ENCODE peak calls at places on chromosomes 7 and 10, in six cellular contexts. One of them, this sample, is unnamed.

GRCh38 chr7:7641129-7641663 is 644 bp downstream of the UMAD1 start:
- DNase-seq in uterus: peak; percentile 18
- DNase-seq in tibial artery: no peak
- DNase-seq in NT2/D1: peak; percentile 38
- DNase-seq in A549: peak; percentile 24
- DNase-seq in K562: peak; percentile 14
- DNase-seq in this sample: no peak

GRCh38 chr10:4736608-4737007 is 89.4 kb upstream of the AKR1E2 start:
- DNase-seq in A549: no peak
- DNase-seq in uterus: no peak
- DNase-seq in NT2/D1: no peak
- DNase-seq in tibial artery: no peak
- DNase-seq in K562: no peak
- DNase-seq in this sample: no peak

GRCh38 chr10:43039629-43040481 is 37.0 kb upstream of the RET start:
- DNase-seq in A549: no peak
- DNase-seq in NT2/D1: no peak
- DNase-seq in uterus: peak; percentile 4
- DNase-seq in tibial artery: no peak
- DNase-seq in K562: no peak
- DNase-seq in this sample: no peak

GRCh38 chr10:79923145-79923544 is 25.8 kb downstream of the SFTPD start:
- DNase-seq in uterus: no peak
- DNase-seq in NT2/D1: no peak
- DNase-seq in K562: no peak
- DNase-seq in tibial artery: no peak
- DNase-seq in A549: no peak
- DNase-seq in this sample: no peak

GRCh38 chr10:58734116-58734515 is 221.4 kb downstream of the BICC1 start:
- DNase-seq in uterus: no peak
- DNase-seq in A549: no peak
- DNase-seq in K562: no peak
- DNase-seq in NT2/D1: no peak
- DNase-seq in tibial artery: no peak
- DNase-seq in this sample: no peak

GRCh38 chr7:141663081-141663510 is 38.9 kb downstream of the DENND11 start:
- DNase-seq in K562: no peak
- DNase-seq in tibial artery: no peak
- DNase-seq in NT2/D1: no peak
- DNase-seq in A549: peak; percentile 29
- DNase-seq in uterus: no peak
- DNase-seq in this sample: no peak

GRCh38 chr10:75191821-75192568 is 18.6 kb upstream of the VDAC2 start:
- DNase-seq in uterus: peak; percentile 70
- DNase-seq in K562: peak; percentile 84
- DNase-seq in NT2/D1: no peak
- DNase-seq in tibial artery: peak; percentile 65
- DNase-seq in A549: peak; percentile 84
- DNase-seq in this sample: no peak

GRCh38 chr10:70592746-70593512 is 9.6 kb downstream of the PRF1 start:
- DNase-seq in NT2/D1: no peak
- DNase-seq in tibial artery: no peak
- DNase-seq in K562: no peak
- DNase-seq in uterus: no peak
- DNase-seq in A549: no peak
- DNase-seq in this sample: no peak

GRCh38 chr10:33201056-33201780 is 133.2 kb downstream of the NRP1 start:
- DNase-seq in NT2/D1: no peak
- DNase-seq in tibial artery: no peak
- DNase-seq in K562: no peak
- DNase-seq in uterus: no peak
- DNase-seq in A549: no peak
- DNase-seq in this sample: no peak

GRCh38 chr7:156172638-156173037 is 360.4 kb upstream of the SHH start:
- DNase-seq in tibial artery: no peak
- DNase-seq in NT2/D1: no peak
- DNase-seq in K562: no peak
- DNase-seq in A549: no peak
- DNase-seq in uterus: no peak
- DNase-seq in this sample: no peak

GRCh38 chr10:50395279-50395678 is 144.0 kb upstream of the ASAH2 start:
- DNase-seq in K562: no peak
- DNase-seq in A549: no peak
- DNase-seq in uterus: no peak
- DNase-seq in tibial artery: peak; percentile 54
- DNase-seq in NT2/D1: no peak
- DNase-seq in this sample: no peak
- H3K4me1 ChIP-seq in K562: peaks cover 14% of the 10 kb centered on the region
- H3K4me1 ChIP-seq in A549: peaks cover 72% of the 10 kb centered on the region
- H3K4me1 ChIP-seq in uterus: no peaks in the 10 kb centered on the region
- H3K4me1 ChIP-seq in tibial artery: peaks cover 7% of the 10 kb centered on the region
- H3K4me1 ChIP-seq in NT2/D1: no peaks in the 10 kb centered on the region
- H3K4me1 ChIP-seq in this sample: no peaks in the 10 kb centered on the region

DNA sequence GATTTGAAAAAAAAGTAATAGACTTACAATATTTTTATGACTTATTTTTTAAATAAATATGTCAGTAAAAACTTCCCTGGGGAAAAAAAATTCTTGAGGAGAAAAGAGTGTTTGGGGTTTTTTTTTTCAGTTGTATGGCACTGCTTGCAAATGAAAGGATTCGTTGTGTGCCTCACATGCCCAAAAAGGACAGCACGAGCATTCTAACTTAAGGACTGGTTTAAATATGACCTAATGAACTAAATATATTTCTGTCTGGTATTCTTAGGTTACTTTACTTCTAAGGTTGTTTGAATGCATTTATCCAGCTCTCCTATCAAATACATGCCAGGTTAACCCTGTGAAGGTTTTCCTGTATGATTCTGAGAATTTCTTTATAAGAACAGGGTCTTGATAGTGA is 989 bp upstream of the CD36 start:
- DNase-seq in A549: no peak
- DNase-seq in tibial artery: no peak
- DNase-seq in uterus: no peak
- DNase-seq in K562: no peak
- DNase-seq in NT2/D1: no peak
- DNase-seq in this sample: no peak
- H3K4me1 ChIP-seq in A549: peaks cover 15% of the 10 kb centered on the region
- H3K4me1 ChIP-seq in tibial artery: no peaks in the 10 kb centered on the region
- H3K4me1 ChIP-seq in uterus: no peaks in the 10 kb centered on the region
- H3K4me1 ChIP-seq in K562: no peaks in the 10 kb centered on the region
- H3K4me1 ChIP-seq in NT2/D1: no peaks in the 10 kb centered on the region
- H3K4me1 ChIP-seq in this sample: no peaks in the 10 kb centered on the region

GRCh38 chr10:72011976-72012512 is 47.8 kb downstream of the CHST3 start:
- DNase-seq in tibial artery: no peak
- DNase-seq in NT2/D1: no peak
- DNase-seq in K562: no peak
- DNase-seq in uterus: no peak
- DNase-seq in A549: no peak
- DNase-seq in this sample: no peak
- H3K4me1 ChIP-seq in tibial artery: peaks cover 29% of the 10 kb centered on the region
- H3K4me1 ChIP-seq in NT2/D1: peaks cover 9% of the 10 kb centered on the region
- H3K4me1 ChIP-seq in K562: peaks cover 15% of the 10 kb centered on the region
- H3K4me1 ChIP-seq in uterus: peaks cover 29% of the 10 kb centered on the region
- H3K4me1 ChIP-seq in A549: peaks cover 9% of the 10 kb centered on the region
- H3K4me1 ChIP-seq in this sample: no peaks in the 10 kb centered on the region

DNA sequence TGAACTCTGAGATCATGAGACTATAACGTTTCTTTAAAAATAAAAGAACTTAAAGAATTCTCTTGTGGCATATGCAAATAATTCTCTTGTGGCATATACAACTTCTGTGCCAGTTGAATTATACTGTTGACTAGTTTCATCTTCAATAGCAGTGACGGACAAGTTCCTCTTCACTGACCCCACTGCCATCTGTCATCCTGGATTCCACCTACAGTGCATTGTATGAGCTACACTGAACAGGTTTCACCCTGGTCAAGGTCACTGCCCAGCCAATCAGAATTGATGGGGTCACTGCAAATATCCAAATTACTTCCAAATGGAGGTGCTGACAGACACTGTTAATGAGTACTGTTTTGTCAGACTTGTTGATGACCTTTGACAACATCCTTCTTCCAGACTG is 88.3 kb downstream of the CD36 start:
- DNase-seq in tibial artery: no peak
- DNase-seq in K562: no peak
- DNase-seq in uterus: no peak
- DNase-seq in NT2/D1: no peak
- DNase-seq in A549: no peak
- DNase-seq in this sample: no peak
- H3K4me1 ChIP-seq in tibial artery: peaks cover 18% of the 10 kb centered on the region
- H3K4me1 ChIP-seq in K562: no peaks in the 10 kb centered on the region
- H3K4me1 ChIP-seq in uterus: peaks cover 14% of the 10 kb centered on the region
- H3K4me1 ChIP-seq in NT2/D1: peaks cover 2% of the 10 kb centered on the region
- H3K4me1 ChIP-seq in A549: peaks cover 40% of the 10 kb centered on the region
- H3K4me1 ChIP-seq in this sample: no peaks in the 10 kb centered on the region

GRCh38 chr10:6219494-6219836 is 16.7 kb downstream of the PFKFB3 start:
- DNase-seq in uterus: no peak
- DNase-seq in K562: no peak
- DNase-seq in NT2/D1: no peak
- DNase-seq in A549: no peak
- DNase-seq in tibial artery: no peak
- DNase-seq in this sample: no peak

GRCh38 chr10:6222755-6223154 is 20.0 kb downstream of the PFKFB3 start:
- DNase-seq in uterus: no peak
- DNase-seq in NT2/D1: no peak
- DNase-seq in tibial artery: no peak
- DNase-seq in K562: no peak
- DNase-seq in A549: no peak
- DNase-seq in this sample: no peak

GRCh38 chr10:6220418-6221191 is 17.9 kb downstream of the PFKFB3 start:
- DNase-seq in NT2/D1: no peak
- DNase-seq in uterus: no peak
- DNase-seq in tibial artery: no peak
- DNase-seq in K562: no peak
- DNase-seq in A549: no peak
- DNase-seq in this sample: no peak

GRCh38 chr10:6221971-6222751 is 19.4 kb downstream of the PFKFB3 start:
- DNase-seq in tibial artery: no peak
- DNase-seq in uterus: no peak
- DNase-seq in K562: no peak
- DNase-seq in A549: no peak
- DNase-seq in NT2/D1: no peak
- DNase-seq in this sample: no peak

GRCh38 chr10:6221192-6221940 is 18.6 kb downstream of the PFKFB3 start:
- DNase-seq in A549: no peak
- DNase-seq in NT2/D1: no peak
- DNase-seq in uterus: no peak
- DNase-seq in tibial artery: no peak
- DNase-seq in K562: no peak
- DNase-seq in this sample: no peak
- H3K4me1 ChIP-seq in A549: peaks cover 100% of the 10 kb centered on the region
- H3K4me1 ChIP-seq in NT2/D1: no peaks in the 10 kb centered on the region
- H3K4me1 ChIP-seq in uterus: no peaks in the 10 kb centered on the region
- H3K4me1 ChIP-seq in tibial artery: no peaks in the 10 kb centered on the region
- H3K4me1 ChIP-seq in K562: peaks cover 3% of the 10 kb centered on the region
- H3K4me1 ChIP-seq in this sample: no peaks in the 10 kb centered on the region

GRCh38 chr10:69362471-69362954 is 54.2 kb downstream of the TACR2 start:
- DNase-seq in NT2/D1: no peak
- DNase-seq in uterus: no peak
- DNase-seq in A549: no peak
- DNase-seq in K562: no peak
- DNase-seq in tibial artery: peak; percentile 81
- DNase-seq in this sample: peak; percentile 15

GRCh38 chr10:69360485-69361302 is 56.0 kb downstream of the TACR2 start:
- DNase-seq in K562: no peak
- DNase-seq in A549: peak; percentile 94
- DNase-seq in uterus: peak; percentile 81
- DNase-seq in tibial artery: peak; percentile 83
- DNase-seq in NT2/D1: no peak
- DNase-seq in this sample: no peak

GRCh38 chr10:69363666-69364065 is 53.1 kb downstream of the TACR2 start:
- DNase-seq in A549: no peak
- DNase-seq in uterus: no peak
- DNase-seq in tibial artery: no peak
- DNase-seq in K562: no peak
- DNase-seq in NT2/D1: no peak
- DNase-seq in this sample: no peak

GRCh38 chr10:69359089-69360025 is 57.4 kb downstream of the TACR2 start:
- DNase-seq in K562: no peak
- DNase-seq in uterus: no peak
- DNase-seq in tibial artery: no peak
- DNase-seq in NT2/D1: no peak
- DNase-seq in A549: no peak
- DNase-seq in this sample: peak; percentile 40

DNA sequence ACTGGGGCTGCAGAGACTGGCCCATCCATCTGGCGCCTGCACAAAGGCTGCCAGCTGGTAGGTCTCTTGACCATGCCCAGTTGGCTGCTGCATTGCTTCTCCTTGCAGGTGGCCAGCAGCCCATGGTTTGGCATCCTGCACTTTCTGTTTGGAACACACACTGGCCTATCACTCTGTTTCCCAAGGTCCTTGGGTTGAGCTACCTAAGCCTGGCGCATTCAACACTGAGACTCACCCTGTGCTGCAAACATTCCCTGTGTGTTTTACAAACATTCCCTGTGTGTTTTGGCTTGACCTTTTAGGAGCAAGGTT is 55.5 kb downstream of the TACR2 start:
- DNase-seq in uterus: no peak
- DNase-seq in A549: no peak
- DNase-seq in tibial artery: no peak
- DNase-seq in K562: no peak
- DNase-seq in NT2/D1: no peak
- DNase-seq in this sample: no peak
- H3K4me1 ChIP-seq in uterus: no peaks in the 10 kb centered on the region
- H3K4me1 ChIP-seq in A549: peaks cover 51% of the 10 kb centered on the region
- H3K4me1 ChIP-seq in tibial artery: peaks cover 57% of the 10 kb centered on the region
- H3K4me1 ChIP-seq in K562: peaks cover 4% of the 10 kb centered on the region
- H3K4me1 ChIP-seq in NT2/D1: peaks cover 8% of the 10 kb centered on the region
- H3K4me1 ChIP-seq in this sample: peaks cover 44% of the 10 kb centered on the region

DNA sequence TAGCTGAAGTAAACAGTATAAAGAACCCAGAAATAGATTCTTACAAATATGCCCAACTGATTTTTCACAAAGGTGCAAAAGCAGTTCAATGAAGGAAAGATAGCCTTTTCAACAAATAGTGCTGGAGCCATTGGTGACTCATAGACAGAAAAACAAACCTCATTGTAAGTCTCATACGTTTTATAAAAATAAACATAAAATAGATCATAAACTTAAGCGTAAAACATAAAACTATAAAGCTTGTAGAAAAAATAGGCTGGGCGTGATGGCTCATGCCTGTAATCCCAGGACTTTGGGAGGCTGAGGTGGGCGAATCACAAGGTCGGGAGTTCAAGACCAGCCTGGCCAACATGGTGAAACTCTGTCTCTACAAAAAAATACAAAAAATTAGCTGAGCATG is 318.8 kb upstream of the IGFBP3 start:
- DNase-seq in K562: no peak
- DNase-seq in tibial artery: no peak
- DNase-seq in NT2/D1: no peak
- DNase-seq in A549: no peak
- DNase-seq in uterus: no peak
- DNase-seq in this sample: no peak
- H3K4me1 ChIP-seq in K562: no peaks in the 10 kb centered on the region
- H3K4me1 ChIP-seq in tibial artery: no peaks in the 10 kb centered on the region
- H3K4me1 ChIP-seq in NT2/D1: no peaks in the 10 kb centered on the region
- H3K4me1 ChIP-seq in A549: no peaks in the 10 kb centered on the region
- H3K4me1 ChIP-seq in uterus: no peaks in the 10 kb centered on the region
- H3K4me1 ChIP-seq in this sample: no peaks in the 10 kb centered on the region